ENCODE peak calls at places on chromosomes 13 and 19, in five cellular contexts. I is HepG2, U is K562, D is HCT116, G is H1. S is an unnamed sample.

GRCh38 chr19:51131780-51132680 is 7.3 kb downstream of the SIGLEC9 start:
- DNase-seq in G (no peak), D (peak), I (no peak), U (peak), S (no peak)

GRCh38 chr19:35828694-35829301 is 16.2 kb upstream of the PRODH2 start:
- DNase-seq in I (peak), U (peak), G (peak), D (no peak), S (peak)

GRCh38 chr13:65882810-65883209 is 1347.3 kb downstream of the PCDH9 start:
- DNase-seq in G (no peak), D (no peak), I (no peak), U (no peak), S (no peak)

GRCh38 chr13:29571876-29572570 is 23.5 kb downstream of the SLC7A1 start:
- DNase-seq in U (no peak), I (peak), D (no peak), G (no peak), S (no peak)

GRCh38 chr13:89061821-89062220 is 1390.7 kb downstream of the SLITRK5 start:
- DNase-seq in G (no peak), I (peak), U (no peak), D (no peak), S (no peak)

GRCh38 chr13:26022538-26023292 is 29.1 kb downstream of the SHISA2 start:
- DNase-seq in I (no peak), G (peak), D (no peak), U (no peak), S (peak)

GRCh38 chr19:21092107-21092506 is 10.1 kb downstream of the ZNF714 start:
- DNase-seq in U (no peak), G (no peak), I (peak), D (no peak), S (no peak)

GRCh38 chr13:75635621-75636338 is at the start of gene LMO7:
- DNase-seq in G (peak), U (peak), I (peak), D (no peak), S (peak)

GRCh38 chr13:35378939-35379338 is 97.5 kb downstream of the MAB21L1 start:
- DNase-seq in U (no peak), G (no peak), D (no peak), I (no peak), S (no peak)

GRCh38 chr19:47074621-47075020 is 26.2 kb upstream of the TMEM160 start:
- DNase-seq in D (no peak), G (no peak), I (no peak), U (no peak), S (no peak)

GRCh38 chr19:33508941-33509614 is 12.5 kb downstream of the PEPD start:
- DNase-seq in U (no peak), I (no peak), G (no peak), D (no peak), S (no peak)

GRCh38 chr13:39684531-39685137 is 29.2 kb downstream of the COG6 start:
- DNase-seq in I (peak), G (no peak), D (peak), U (peak), S (no peak)

GRCh38 chr13:60759499-60759898 is 362.5 kb downstream of the TDRD3 start:
- DNase-seq in I (peak), D (no peak), U (no peak), G (no peak), S (no peak)

GRCh38 chr13:90485441-90485840 is 862.0 kb upstream of the MIR17HG start:
- DNase-seq in G (no peak), U (no peak), I (no peak), D (no peak), S (no peak)

GRCh38 chr13:60047943-60048342 is 115.8 kb downstream of the DIAPH3 start:
- DNase-seq in G (no peak), U (no peak), D (no peak), I (no peak), S (peak)

GRCh38 chr19:1752757-1753728 is at the start of gene ONECUT3:
- DNase-seq in D (no peak), I (no peak), U (no peak), G (peak), S (no peak)

GRCh38 chr13:20553309-20553708 is 13.6 kb upstream of the IFT88 start:
- DNase-seq in I (peak), G (no peak), D (no peak), U (no peak), S (no peak)

GRCh38 chr13:41962994-41963393 is 2.1 kb upstream of the VWA8 start:
- DNase-seq in D (no peak), I (no peak), U (no peak), G (no peak), S (no peak)

GRCh38 chr13:106530209-106530906 is 5.1 kb downstream of the EFNB2 start:
- DNase-seq in G (no peak), U (no peak), D (no peak), I (no peak), S (peak)

GRCh38 chr13:49652691-49653305 is 24.5 kb downstream of the ARL11 start:
- DNase-seq in D (peak), G (peak), U (peak), I (peak), S (peak)

GRCh38 chr19:57171551-57172081 is 4.3 kb upstream of the DUXA start:
- DNase-seq in G (peak), I (peak), D (no peak), U (no peak), S (no peak)

GRCh38 chr19:23957660-23958281 is 43.1 kb downstream of the ZNF726 start:
- DNase-seq in U (no peak), D (peak), I (no peak), G (no peak), S (no peak)

GRCh38 chr13:46124967-46125933 is 20.4 kb upstream of the CPB2 start:
- DNase-seq in G (no peak), D (no peak), I (no peak), U (peak), S (peak)

GRCh38 chr19:33621811-33622504 is at the start of gene CHST8:
- DNase-seq in D (no peak), U (peak), G (peak), I (no peak), S (peak)

GRCh38 chr13:50481936-50482335 is 361.6 kb downstream of the DLEU7 start:
- DNase-seq in D (no peak), U (no peak), I (no peak), G (no peak), S (no peak)

GRCh38 chr13:20349564-20350379 is 117.7 kb upstream of the GJB6 start:
- DNase-seq in U (no peak), G (no peak), I (no peak), D (no peak), S (no peak)

GRCh38 chr13:48156466-48156865 is 61.6 kb upstream of the MED4 start:
- DNase-seq in G (peak), D (peak), I (no peak), U (peak), S (no peak)

GRCh38 chr19:33437351-33438015 is 64.0 kb downstream of the CEBPG start:
- DNase-seq in U (no peak), G (no peak), I (no peak), D (no peak), S (no peak)

GRCh38 chr19:51703655-51704515 is 10.8 kb downstream of the SPACA6 start:
- DNase-seq in U (peak), D (peak), G (peak), I (peak), S (peak)

GRCh38 chr13:32212420-32212819 is 102.7 kb downstream of the ZAR1L start:
- DNase-seq in D (no peak), I (no peak), G (no peak), U (no peak), S (no peak)

GRCh38 chr19:14536926-14537692 is 7.7 kb downstream of the TECR start:
- DNase-seq in I (no peak), U (peak), D (peak), G (peak), S (peak)

GRCh38 chr19:52665529-52665928 is 27.4 kb upstream of the ZNF83 start:
- DNase-seq in G (no peak), D (peak), U (peak), I (no peak), S (no peak)

GRCh38 chr13:45473627-45474026 is 8.9 kb downstream of the COG3 start:
- DNase-seq in U (peak), G (no peak), I (peak), D (no peak), S (no peak)

GRCh38 chr13:97953376-97953970 is at the start of gene IPO5:
- DNase-seq in D (no peak), G (no peak), U (no peak), I (no peak), S (no peak)
- TF ChIP-seq JUND in D (no peak), G (no peak), U (no peak), I (no peak), S (no peak)

GRCh38 chr19:2926341-2927031 is 18.3 kb downstream of the ZNF77 start:
- DNase-seq in I (no peak), U (no peak), G (no peak), D (no peak), S (no peak)
- TF ChIP-seq JUND in I (no peak), U (no peak), G (no peak), D (no peak), S (no peak)

GRCh38 chr19:44109458-44109857 is 3.7 kb upstream of the ZNF225 start:
- DNase-seq in D (no peak), G (no peak), I (no peak), U (no peak), S (no peak)

GRCh38 chr19:44112802-44113137 is 429 bp upstream of the ZNF225 start:
- DNase-seq in D (no peak), I (no peak), U (no peak), G (no peak), S (no peak)

GRCh38 chr19:44111910-44112463 is 1.2 kb upstream of the ZNF225 start:
- DNase-seq in U (peak), G (peak), D (no peak), I (no peak), S (no peak)

GRCh38 chr19:44113138-44113783 is at the start of gene ZNF225:
- DNase-seq in I (peak), G (peak), D (peak), U (peak), S (peak)

GRCh38 chr19:44113784-44114390 is 688 bp downstream of the ZNF225 start:
- DNase-seq in U (peak), D (no peak), G (no peak), I (no peak), S (no peak)
- TF ChIP-seq JUND in U (no peak), D (no peak), G (no peak), I (no peak), S (no peak)

GRCh38 chr19:3466630-3467029 is 13.7 kb downstream of the SMIM24 start:
- DNase-seq in D (no peak), G (no peak), U (no peak), I (no peak), S (no peak)
- TF ChIP-seq JUND in D (no peak), G (no peak), U (no peak), I (no peak), S (no peak)

GRCh38 chr19:31277516-31277915 is 71.7 kb downstream of the TSHZ3 start:
- DNase-seq in I (no peak), G (no peak), D (no peak), U (no peak), S (no peak)
- TF ChIP-seq JUND in I (no peak), G (no peak), D (no peak), U (no peak), S (no peak)

GRCh38 chr19:13134626-13135025 is 15.5 kb downstream of the STX10 start:
- DNase-seq in U (no peak), G (no peak), D (no peak), I (no peak), S (no peak)
- TF ChIP-seq JUND in U (no peak), G (no peak), D (no peak), I (no peak), S (no peak)

GRCh38 chr13:110312669-110313031 is 5.6 kb downstream of the COL4A2 start:
- DNase-seq in D (no peak), U (no peak), G (no peak), I (no peak), S (no peak)
- TF ChIP-seq JUND in D (no peak), U (no peak), G (no peak), I (no peak), S (no peak)

GRCh38 chr19:9430444-9430843 is 4.9 kb downstream of the ZNF266 start:
- DNase-seq in I (no peak), G (no peak), U (no peak), D (no peak), S (no peak)

GRCh38 chr19:9427941-9428340 is 7.4 kb downstream of the ZNF266 start:
- DNase-seq in I (no peak), G (no peak), U (no peak), D (no peak), S (no peak)

GRCh38 chr19:9436358-9436757 is 985 bp upstream of the ZNF266 start:
- DNase-seq in I (no peak), D (no peak), U (no peak), G (no peak), S (no peak)

GRCh38 chr19:9435279-9436268 is at the start of gene ZNF266:
- DNase-seq in U (peak), D (peak), G (peak), I (peak), S (peak)

DNA sequence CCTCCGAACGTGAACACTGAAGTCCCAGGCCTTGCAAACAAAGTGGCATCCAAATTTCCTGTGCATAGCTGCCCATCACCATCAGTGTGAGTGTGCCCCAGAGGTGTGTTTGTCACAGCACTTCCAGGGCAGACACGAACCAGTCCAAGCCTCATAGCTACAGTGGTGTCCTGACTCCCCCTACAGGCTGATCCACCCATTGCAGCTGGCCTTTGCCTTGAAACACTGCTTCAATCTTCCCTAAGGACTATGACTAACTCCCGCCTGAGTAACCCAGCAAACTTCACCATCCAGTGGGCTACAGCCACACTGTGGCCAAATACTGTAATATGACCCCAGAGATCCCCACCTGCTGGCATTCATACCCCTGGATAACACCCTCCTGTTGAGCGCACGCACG is 3.9 kb downstream of the ZNF266 start:
- DNase-seq in I (no peak), U (peak), G (peak), D (no peak), S (no peak)
- TF ChIP-seq JUND in I (no peak), U (no peak), G (peak), D (no peak), S (no peak)

DNA sequence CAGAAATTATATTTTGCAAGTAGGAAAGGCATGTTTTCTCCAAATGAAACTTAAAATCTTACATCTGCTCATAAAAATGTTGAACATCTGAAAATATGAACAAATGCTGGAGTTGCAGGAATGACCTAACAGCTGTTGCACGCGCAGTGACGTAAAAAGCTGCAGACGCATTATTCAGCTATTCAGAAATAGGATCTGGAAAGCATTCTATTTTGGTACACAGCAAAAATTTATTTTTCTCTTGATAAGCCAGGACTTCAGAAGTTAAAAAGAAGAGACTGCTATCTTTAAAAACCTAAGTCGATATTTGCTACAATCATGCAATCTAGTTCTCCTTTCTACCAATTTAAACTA is 36.9 kb upstream of the STARD13 start:
- DNase-seq in I (no peak), D (no peak), G (no peak), U (no peak), S (no peak)
- TF ChIP-seq JUND in I (no peak), D (no peak), G (no peak), U (no peak), S (no peak)